ENCODE peak calls at places on chromosomes 1 and 21, in four cellular contexts. H is mammary epithelial cell, F is neuronal stem cell, P is colonic mucosa. X is an unnamed sample. For H3K9me3, the result is how much of the 10 kb centered on the place peaks cover.

GRCh38 chr1:239999170-239999569 is 92.5 kb upstream of the FMN2 start:
- DNase-seq in F (no peak), P (no peak), H (no peak), X (no peak)

GRCh38 chr1:60978421-60979357 is 103.7 kb upstream of the NFIA start:
- DNase-seq in F (no peak), P (peak), H (peak), X (no peak)

GRCh38 chr21:14285147-14285546 is 69.2 kb downstream of the RBM11 start:
- DNase-seq in F (no peak), P (no peak), H (no peak), X (no peak)

GRCh38 chr1:236543065-236543669 is 19.4 kb downstream of the LGALS8 start:
- DNase-seq in H (no peak), F (no peak), P (no peak), X (no peak)

GRCh38 chr1:35656148-35656862 is 15.0 kb upstream of the PSMB2 start:
- DNase-seq in F (no peak), H (no peak), P (no peak), X (no peak)

GRCh38 chr1:246219508-246220030 is 287.5 kb downstream of the SMYD3 start:
- DNase-seq in H (peak), P (no peak), F (peak), X (no peak)

GRCh38 chr1:182337736-182338571 is 53.6 kb downstream of the GLUL start:
- DNase-seq in H (no peak), F (no peak), P (no peak), X (no peak)

GRCh38 chr21:32726742-32727477 is 903 bp downstream of the SYNJ1 start:
- DNase-seq in F (peak), H (peak), P (peak), X (peak)

GRCh38 chr1:185238447-185238846 is 78.6 kb downstream of the IVNS1ABP start:
- DNase-seq in F (no peak), H (no peak), P (no peak), X (peak)

GRCh38 chr1:35505911-35506798 is 51.0 kb downstream of the KIAA0319L start:
- DNase-seq in F (no peak), P (no peak), H (peak), X (peak)

GRCh38 chr21:43313221-43313938 is 113.6 kb downstream of the SIK1 start:
- DNase-seq in P (no peak), F (no peak), H (no peak), X (no peak)

GRCh38 chr21:34018910-34019309 is 54.5 kb upstream of the MRPS6 start:
- DNase-seq in H (no peak), P (no peak), F (no peak), X (no peak)

GRCh38 chr1:88873737-88874374 is 17.5 kb downstream of the GTF2B start:
- DNase-seq in P (no peak), F (no peak), H (no peak), X (peak)

GRCh38 chr1:41823453-41823852 is 95.3 kb downstream of the HIVEP3 start:
- DNase-seq in H (no peak), F (peak), P (no peak), X (peak)

GRCh38 chr1:32991386-32991785 is 26.8 kb upstream of the RNF19B start:
- DNase-seq in F (no peak), P (no peak), H (peak), X (no peak)

GRCh38 chr1:56448937-56449336 is 130.4 kb downstream of the PLPP3 start:
- DNase-seq in P (no peak), H (peak), F (no peak), X (no peak)

GRCh38 chr21:42039911-42040351 is 29.8 kb upstream of the ZBTB21 start:
- DNase-seq in H (no peak), F (no peak), P (no peak), X (peak)

GRCh38 chr1:58881471-58881994 is 97.7 kb upstream of the JUN start:
- DNase-seq in H (peak), F (no peak), P (peak), X (peak)

GRCh38 chr1:53046930-53047329 is 15.1 kb upstream of the PODN start:
- DNase-seq in F (no peak), H (no peak), P (no peak), X (no peak)

GRCh38 chr1:91925644-91926330 is 23.4 kb upstream of the BRDT start:
- DNase-seq in H (no peak), P (no peak), F (no peak), X (no peak)

GRCh38 chr1:220803401-220804201 is 16.9 kb downstream of the MTARC1 start:
- DNase-seq in P (peak), F (no peak), H (no peak), X (peak)

GRCh38 chr1:170494369-170494768 is 37.6 kb upstream of the GORAB start:
- DNase-seq in F (no peak), H (peak), P (peak), X (no peak)

GRCh38 chr21:40622531-40622930 is 224.4 kb downstream of the DSCAM start:
- DNase-seq in H (peak), P (no peak), F (no peak), X (peak)

GRCh38 chr1:162316187-162316586 is 60.5 kb downstream of the SPATA46 start:
- DNase-seq in F (no peak), H (no peak), P (no peak), X (no peak)

GRCh38 chr1:7752512-7753417 is 18.3 kb upstream of the VAMP3 start:
- DNase-seq in H (peak), P (peak), F (peak), X (peak)
- H3K4me3 ChIP-seq in H (peak), P (no peak), F (no peak), X (peak)

GRCh38 chr1:174324493-174324892 is 123.3 kb upstream of the GPR52 start:
- DNase-seq in F (no peak), H (no peak), P (no peak), X (no peak)
- H3K9me3 ChIP-seq in F (under half), H (under half), P (under half), X (under half)

DNA sequence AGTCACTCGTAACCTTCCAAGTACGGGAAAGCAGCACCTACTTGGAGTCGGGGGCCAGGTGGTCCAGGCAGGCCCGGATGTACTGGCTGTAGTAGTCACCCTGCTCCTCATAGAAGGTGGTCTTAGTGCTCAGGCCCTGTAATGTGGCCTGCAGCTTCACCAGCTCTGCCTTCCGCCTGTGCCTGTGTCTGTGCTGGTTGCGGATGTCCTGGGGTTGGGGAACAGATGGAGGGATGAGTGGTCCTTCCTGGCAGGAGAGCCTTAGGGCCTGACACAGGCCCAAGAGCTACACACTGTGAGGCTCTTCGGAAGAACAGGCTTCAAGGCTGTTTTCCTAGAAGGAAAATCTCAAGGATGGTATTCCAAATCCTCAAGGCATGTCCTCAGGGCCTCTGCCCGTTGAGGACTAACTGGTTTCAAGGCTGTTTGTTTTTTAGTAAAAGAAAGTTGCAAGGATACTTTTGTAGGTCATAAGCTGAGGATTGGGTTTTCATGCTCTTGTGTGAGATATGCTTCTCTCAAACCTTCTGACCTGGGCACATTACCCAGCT is 28.4 kb upstream of the MEF2D start:
- DNase-seq in H (no peak), P (no peak), F (no peak), X (no peak)
- H3K9ac ChIP-seq in H (no peak), P (no peak), F (no peak), X (no peak)

GRCh38 chr1:161038523-161039153 is at the start of gene TSTD1:
- DNase-seq in F (peak), H (peak), P (peak), X (no peak)
- H3K4me3 ChIP-seq in F (no peak), H (peak), P (peak), X (no peak)

GRCh38 chr1:80656011-80656627 is 1144.6 kb upstream of the ADGRL2 start:
- DNase-seq in F (no peak), H (peak), P (no peak), X (peak)
- H3K9me3 ChIP-seq in F (under half), H (under half), P (under half), X (under half)

X was measured in adipocyte.